ENCODE peak calls at places on chromosomes 13 and 19, in ten cellular contexts. One of them, this sample, is unnamed. For H3K27me3, the result is how much of the 10 kb centered on the place peaks cover.

GRCh38 chr19:14155371-14155770 is 19.0 kb upstream of the ASF1B start:
- DNase-seq in uterus: no peak
- DNase-seq in PC-9: no peak
- DNase-seq in Panc1: no peak
- DNase-seq in WERI-Rb-1: no peak
- DNase-seq in transverse colon: no peak
- DNase-seq in endodermal cell: no peak
- DNase-seq in heart left ventricle: no peak
- DNase-seq in ascending aorta: no peak
- DNase-seq in GM23338: no peak
- DNase-seq in this sample: no peak

GRCh38 chr19:33110201-33110910 is 21.6 kb upstream of the WDR88 start:
- DNase-seq in GM23338: no peak
- DNase-seq in ascending aorta: no peak
- DNase-seq in Panc1: peak
- DNase-seq in WERI-Rb-1: no peak
- DNase-seq in heart left ventricle: no peak
- DNase-seq in uterus: no peak
- DNase-seq in transverse colon: no peak
- DNase-seq in PC-9: peak
- DNase-seq in endodermal cell: no peak
- DNase-seq in this sample: peak

GRCh38 chr13:33183431-33184130 is 102.0 kb downstream of the STARD13 start:
- DNase-seq in endodermal cell: no peak
- DNase-seq in WERI-Rb-1: no peak
- DNase-seq in Panc1: no peak
- DNase-seq in transverse colon: no peak
- DNase-seq in PC-9: no peak
- DNase-seq in GM23338: no peak
- DNase-seq in heart left ventricle: no peak
- DNase-seq in uterus: no peak
- DNase-seq in ascending aorta: no peak
- DNase-seq in this sample: no peak

GRCh38 chr19:50175924-50176323 is 12.8 kb upstream of the IZUMO2 start:
- DNase-seq in PC-9: no peak
- DNase-seq in transverse colon: no peak
- DNase-seq in endodermal cell: no peak
- DNase-seq in Panc1: no peak
- DNase-seq in ascending aorta: no peak
- DNase-seq in WERI-Rb-1: no peak
- DNase-seq in heart left ventricle: no peak
- DNase-seq in GM23338: no peak
- DNase-seq in uterus: no peak
- DNase-seq in this sample: no peak

GRCh38 chr13:99310382-99311031 is 3.3 kb upstream of the GPR183 start:
- DNase-seq in ascending aorta: no peak
- DNase-seq in Panc1: no peak
- DNase-seq in endodermal cell: no peak
- DNase-seq in heart left ventricle: no peak
- DNase-seq in transverse colon: no peak
- DNase-seq in uterus: no peak
- DNase-seq in PC-9: no peak
- DNase-seq in GM23338: no peak
- DNase-seq in WERI-Rb-1: no peak
- DNase-seq in this sample: no peak

GRCh38 chr19:33333615-33334014 is 31.3 kb upstream of the CEBPA start:
- DNase-seq in PC-9: no peak
- DNase-seq in endodermal cell: no peak
- DNase-seq in heart left ventricle: no peak
- DNase-seq in ascending aorta: no peak
- DNase-seq in GM23338: no peak
- DNase-seq in Panc1: no peak
- DNase-seq in transverse colon: no peak
- DNase-seq in uterus: no peak
- DNase-seq in WERI-Rb-1: no peak
- DNase-seq in this sample: no peak

GRCh38 chr19:4748589-4748988 is 24.9 kb upstream of the DPP9 start:
- DNase-seq in heart left ventricle: no peak
- DNase-seq in ascending aorta: no peak
- DNase-seq in endodermal cell: no peak
- DNase-seq in WERI-Rb-1: no peak
- DNase-seq in GM23338: no peak
- DNase-seq in transverse colon: no peak
- DNase-seq in PC-9: no peak
- DNase-seq in uterus: no peak
- DNase-seq in Panc1: no peak
- DNase-seq in this sample: no peak

GRCh38 chr13:98854448-98854847 is 102.0 kb upstream of the SLC15A1 start:
- DNase-seq in GM23338: no peak
- DNase-seq in Panc1: no peak
- DNase-seq in endodermal cell: no peak
- DNase-seq in uterus: no peak
- DNase-seq in heart left ventricle: no peak
- DNase-seq in ascending aorta: no peak
- DNase-seq in PC-9: no peak
- DNase-seq in transverse colon: no peak
- DNase-seq in WERI-Rb-1: no peak
- DNase-seq in this sample: no peak

GRCh38 chr19:16017138-16017490 is 59.2 kb upstream of the TPM4 start:
- DNase-seq in heart left ventricle: no peak
- DNase-seq in endodermal cell: no peak
- DNase-seq in uterus: no peak
- DNase-seq in Panc1: no peak
- DNase-seq in PC-9: no peak
- DNase-seq in WERI-Rb-1: no peak
- DNase-seq in GM23338: no peak
- DNase-seq in transverse colon: no peak
- DNase-seq in ascending aorta: no peak
- DNase-seq in this sample: no peak

GRCh38 chr19:58317481-58318072 is 9.2 kb upstream of the ZSCAN22 start:
- DNase-seq in GM23338: peak
- DNase-seq in ascending aorta: no peak
- DNase-seq in PC-9: no peak
- DNase-seq in WERI-Rb-1: no peak
- DNase-seq in endodermal cell: peak
- DNase-seq in Panc1: no peak
- DNase-seq in transverse colon: no peak
- DNase-seq in heart left ventricle: no peak
- DNase-seq in uterus: no peak
- DNase-seq in this sample: no peak

GRCh38 chr19:3986260-3987041 is 1.2 kb upstream of the EEF2 start:
- DNase-seq in PC-9: peak
- DNase-seq in heart left ventricle: no peak
- DNase-seq in ascending aorta: no peak
- DNase-seq in WERI-Rb-1: peak
- DNase-seq in uterus: no peak
- DNase-seq in GM23338: peak
- DNase-seq in Panc1: no peak
- DNase-seq in transverse colon: peak
- DNase-seq in endodermal cell: peak
- DNase-seq in this sample: peak

GRCh38 chr13:20566424-20566916 is 487 bp upstream of the IFT88 start:
- DNase-seq in transverse colon: peak
- DNase-seq in ascending aorta: no peak
- DNase-seq in endodermal cell: no peak
- DNase-seq in WERI-Rb-1: peak
- DNase-seq in Panc1: no peak
- DNase-seq in PC-9: no peak
- DNase-seq in GM23338: peak
- DNase-seq in heart left ventricle: no peak
- DNase-seq in uterus: no peak
- DNase-seq in this sample: peak

GRCh38 chr19:50705422-50706019 is 14.1 kb downstream of the SHANK1 start:
- DNase-seq in uterus: no peak
- DNase-seq in PC-9: peak
- DNase-seq in heart left ventricle: no peak
- DNase-seq in Panc1: peak
- DNase-seq in GM23338: peak
- DNase-seq in ascending aorta: no peak
- DNase-seq in transverse colon: no peak
- DNase-seq in WERI-Rb-1: peak
- DNase-seq in endodermal cell: peak
- DNase-seq in this sample: peak

DNA sequence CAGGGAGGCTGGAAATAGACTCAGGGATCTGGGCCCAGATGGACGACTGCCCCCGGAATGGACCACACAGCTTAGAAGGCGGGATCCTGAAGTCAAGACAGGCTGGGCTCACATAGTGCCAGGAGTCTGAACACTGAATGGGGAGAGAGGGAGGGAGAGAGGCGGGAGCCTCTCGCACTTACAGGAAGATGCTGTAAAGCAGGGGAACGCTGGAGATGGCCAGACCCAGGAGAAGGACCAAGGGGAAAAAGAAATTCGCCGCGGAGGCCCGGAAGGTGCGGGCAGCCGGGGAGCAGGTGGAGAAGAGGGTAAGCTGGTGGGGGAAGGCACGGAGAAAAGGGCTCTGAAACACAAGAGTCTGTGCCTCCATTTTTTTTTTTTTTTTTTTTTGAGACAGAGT is 1.4 kb upstream of the LENG1 start:
- DNase-seq in WERI-Rb-1: no peak
- DNase-seq in heart left ventricle: no peak
- DNase-seq in ascending aorta: no peak
- DNase-seq in uterus: no peak
- DNase-seq in PC-9: no peak
- DNase-seq in endodermal cell: no peak
- DNase-seq in GM23338: peak
- DNase-seq in transverse colon: no peak
- DNase-seq in Panc1: no peak
- DNase-seq in this sample: no peak
- H3K4me3 ChIP-seq in WERI-Rb-1: peak
- H3K4me3 ChIP-seq in heart left ventricle: peak
- H3K4me3 ChIP-seq in ascending aorta: no peak
- H3K4me3 ChIP-seq in uterus: no peak
- H3K4me3 ChIP-seq in PC-9: peak
- H3K4me3 ChIP-seq in endodermal cell: peak
- H3K4me3 ChIP-seq in GM23338: peak
- H3K4me3 ChIP-seq in transverse colon: no peak
- H3K4me3 ChIP-seq in Panc1: peak
- H3K4me3 ChIP-seq in this sample: peak

DNA sequence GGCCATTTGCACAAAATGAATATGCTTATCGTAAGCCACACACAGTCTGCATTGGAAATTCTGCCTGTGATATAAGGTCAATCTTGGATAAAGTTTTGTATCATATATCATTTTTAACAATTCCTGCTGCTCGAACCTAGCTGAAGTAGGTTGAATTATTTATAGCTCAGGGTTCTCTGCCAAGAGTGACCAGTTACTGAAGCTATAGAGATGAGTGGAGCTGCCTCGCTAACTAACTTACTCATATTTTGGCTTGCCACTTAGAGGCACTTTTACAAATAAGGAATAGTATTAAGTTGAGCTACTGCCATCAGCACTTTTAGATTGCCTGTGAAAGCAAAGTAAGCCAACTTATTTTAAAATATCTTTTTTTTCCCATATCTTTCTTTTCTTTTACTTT is 221.0 kb downstream of the RGCC start:
- DNase-seq in ascending aorta: no peak
- DNase-seq in Panc1: no peak
- DNase-seq in heart left ventricle: no peak
- DNase-seq in uterus: no peak
- DNase-seq in endodermal cell: no peak
- DNase-seq in GM23338: no peak
- DNase-seq in PC-9: no peak
- DNase-seq in transverse colon: no peak
- DNase-seq in WERI-Rb-1: no peak
- DNase-seq in this sample: no peak
- TF ChIP-seq CTCF in ascending aorta: no peak
- TF ChIP-seq CTCF in Panc1: no peak
- TF ChIP-seq CTCF in heart left ventricle: no peak
- TF ChIP-seq CTCF in uterus: no peak
- TF ChIP-seq CTCF in endodermal cell: no peak
- TF ChIP-seq CTCF in GM23338: no peak
- TF ChIP-seq CTCF in PC-9: no peak
- TF ChIP-seq CTCF in transverse colon: no peak
- TF ChIP-seq CTCF in WERI-Rb-1: no peak
- TF ChIP-seq CTCF in this sample: no peak

DNA sequence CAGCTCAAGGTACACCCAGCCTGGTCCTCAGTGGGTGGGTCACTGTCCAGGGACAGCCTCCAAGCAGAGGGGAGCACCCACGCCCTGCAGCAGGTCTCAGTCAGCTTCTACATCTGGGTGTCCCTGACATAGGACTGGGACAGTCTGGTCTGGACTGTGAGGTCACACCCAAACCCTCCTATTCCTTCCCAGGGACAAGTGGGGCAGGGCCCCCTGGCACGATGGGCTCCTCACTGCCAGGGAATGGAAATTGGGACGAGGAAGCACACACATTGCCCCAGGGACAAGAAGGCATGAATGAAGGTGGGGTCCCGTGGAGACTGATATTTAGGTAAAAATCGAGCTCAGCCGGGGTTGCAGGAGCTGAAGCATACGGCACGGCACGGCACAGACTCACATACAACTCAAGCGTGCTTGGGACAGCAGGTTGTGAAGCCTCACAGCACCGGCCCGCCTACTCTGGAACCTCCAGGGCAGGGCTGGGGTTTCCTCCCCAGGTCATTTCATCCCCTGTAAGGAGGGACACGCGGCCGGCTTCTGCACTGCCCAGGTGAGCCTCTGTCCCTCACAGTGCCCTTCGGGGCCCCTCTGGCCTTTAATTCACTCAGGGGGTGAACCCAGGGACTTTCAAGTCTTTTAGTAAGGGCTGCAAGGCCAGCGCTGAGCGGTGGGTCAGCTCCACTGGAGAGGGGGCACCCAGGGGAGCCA is 3.5 kb downstream of the PNMA8B start:
- DNase-seq in heart left ventricle: no peak
- DNase-seq in GM23338: peak
- DNase-seq in uterus: no peak
- DNase-seq in transverse colon: no peak
- DNase-seq in WERI-Rb-1: no peak
- DNase-seq in endodermal cell: no peak
- DNase-seq in ascending aorta: no peak
- DNase-seq in Panc1: no peak
- DNase-seq in PC-9: no peak
- DNase-seq in this sample: no peak
- H3K27me3 ChIP-seq in heart left ventricle: half or more
- H3K27me3 ChIP-seq in GM23338: half or more
- H3K27me3 ChIP-seq in uterus: under half
- H3K27me3 ChIP-seq in transverse colon: half or more
- H3K27me3 ChIP-seq in WERI-Rb-1: under half
- H3K27me3 ChIP-seq in endodermal cell: half or more
- H3K27me3 ChIP-seq in ascending aorta: under half
- H3K27me3 ChIP-seq in Panc1: under half
- H3K27me3 ChIP-seq in PC-9: half or more
- H3K27me3 ChIP-seq in this sample: under half

DNA sequence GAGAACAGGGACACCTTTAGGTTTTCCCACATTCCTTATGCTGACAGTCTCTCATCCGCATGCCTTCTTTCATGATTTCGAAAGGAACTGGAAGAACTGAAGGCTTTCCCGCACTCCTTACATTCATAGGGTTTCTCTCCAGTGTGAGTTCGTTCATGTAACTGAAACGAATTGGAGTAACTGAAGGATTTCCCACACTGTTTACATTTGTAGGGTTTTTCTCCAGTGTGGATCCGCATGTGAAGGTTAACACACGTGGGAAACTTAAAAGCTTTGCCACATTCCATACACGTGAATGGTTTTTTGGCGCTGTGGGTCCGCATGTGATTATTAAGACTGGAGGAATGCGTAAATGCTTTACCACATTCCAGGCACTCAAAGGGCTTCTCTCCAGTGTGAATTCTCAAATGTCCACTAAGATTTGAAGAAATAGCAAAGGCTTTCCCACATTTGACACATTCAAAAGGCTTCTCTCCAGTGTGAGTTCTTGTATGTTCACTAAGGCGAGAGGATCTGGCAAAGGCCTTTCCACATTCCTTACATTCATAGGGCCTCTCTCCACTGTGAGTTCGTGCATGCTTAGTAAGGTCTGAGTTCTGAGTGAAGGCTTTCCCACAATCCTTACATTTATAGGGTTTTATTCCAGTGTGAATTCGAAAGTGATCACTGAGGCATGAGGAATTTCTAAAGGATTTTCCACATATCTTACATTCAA is 22.0 kb downstream of the ZNF266 start:
- DNase-seq in endodermal cell: no peak
- DNase-seq in WERI-Rb-1: no peak
- DNase-seq in transverse colon: no peak
- DNase-seq in heart left ventricle: no peak
- DNase-seq in GM23338: peak
- DNase-seq in Panc1: no peak
- DNase-seq in PC-9: no peak
- DNase-seq in ascending aorta: no peak
- DNase-seq in uterus: no peak
- DNase-seq in this sample: no peak
- H3K4me3 ChIP-seq in endodermal cell: peak
- H3K4me3 ChIP-seq in WERI-Rb-1: no peak
- H3K4me3 ChIP-seq in transverse colon: no peak
- H3K4me3 ChIP-seq in heart left ventricle: no peak
- H3K4me3 ChIP-seq in GM23338: peak
- H3K4me3 ChIP-seq in Panc1: no peak
- H3K4me3 ChIP-seq in PC-9: no peak
- H3K4me3 ChIP-seq in ascending aorta: no peak
- H3K4me3 ChIP-seq in uterus: no peak
- H3K4me3 ChIP-seq in this sample: no peak

This sample was measured in kidney epithelial cell.